ENCODE peak calls at places on chromosome 11, in ten cellular contexts. W is M059J; Z is Calu3; V is HTR-8/SVneo; H is uterus; Q is activated naive CD8-positive, alpha-beta T cell treated with anti-CD3 and anti-CD28 coated beads, Interleukin-2, amount 50 U/mL, for 24 hours; G is stimulated activated naive CD8-positive, alpha-beta T cell treated with anti-CD3 and anti-CD28 coated beads, Interleukin-15, amount 100 ng/mL, for 72 hours; R is AG04450; O is pons; P is activated CD4-positive, alpha-beta T cell treated with anti-CD3 and anti-CD28 coated beads, Interleukin-2, amount 50 U/mL, for 24 hours. T is an unnamed sample.

GRCh38 chr11:69475141-69475865 is 6.2 kb upstream of the LINC01488 start:
- DNase-seq in Q (no peak), P (no peak), V (no peak), W (no peak), R (no peak), H (no peak), O (no peak), Z (no peak), G (no peak), T (no peak)

GRCh38 chr11:125932301-125932700 is 13.5 kb upstream of the VSIG10L2 start:
- DNase-seq in Q (no peak), W (no peak), O (no peak), H (no peak), Z (no peak), P (no peak), V (no peak), G (no peak), R (no peak), T (no peak)

GRCh38 chr11:40132881-40133280 is 1326.6 kb downstream of the LRRC4C start:
- DNase-seq in W (no peak), P (no peak), V (no peak), Q (no peak), R (no peak), G (no peak), H (no peak), Z (no peak), O (no peak), T (no peak)

GRCh38 chr11:3831378-3832239 is 9.2 kb downstream of the RHOG start:
- DNase-seq in Z (no peak), G (no peak), V (no peak), R (no peak), W (no peak), Q (no peak), O (no peak), P (no peak), H (no peak), T (no peak)

GRCh38 chr11:119854521-119854920 is 125.5 kb upstream of the NECTIN1 start:
- DNase-seq in H (no peak), V (no peak), Z (no peak), O (no peak), P (no peak), G (no peak), R (no peak), W (peak), Q (no peak), T (no peak)

GRCh38 chr11:119615003-119615878 is 113.8 kb downstream of the NECTIN1 start:
- DNase-seq in Z (peak), V (peak), P (no peak), Q (no peak), R (peak), H (no peak), O (peak), W (peak), G (no peak), T (no peak)

GRCh38 chr11:106681435-106681834 is 336.8 kb downstream of the GUCY1A2 start:
- DNase-seq in Q (no peak), P (no peak), G (no peak), V (no peak), W (no peak), O (no peak), Z (no peak), R (no peak), H (no peak), T (no peak)

GRCh38 chr11:130849215-130849568 is 67.1 kb downstream of the SNX19 start:
- DNase-seq in H (no peak), Q (no peak), Z (no peak), W (peak), G (no peak), P (no peak), R (no peak), V (no peak), O (no peak), T (no peak)

GRCh38 chr11:127693686-127694085 is 693.1 kb upstream of the KIRREL3 start:
- DNase-seq in G (no peak), Z (no peak), H (no peak), R (no peak), P (no peak), Q (no peak), W (no peak), V (no peak), O (no peak), T (no peak)

GRCh38 chr11:128720522-128720985 is 26.7 kb downstream of the FLI1 start:
- DNase-seq in Z (no peak), P (peak), H (no peak), V (no peak), Q (no peak), O (no peak), G (no peak), W (no peak), R (no peak), T (no peak)

GRCh38 chr11:120645639-120646038 is 134.1 kb downstream of the GRIK4 start:
- DNase-seq in Q (no peak), G (no peak), W (no peak), R (no peak), H (no peak), Z (no peak), V (no peak), P (no peak), O (no peak), T (no peak)

GRCh38 chr11:111081021-111081511 is 164.5 kb upstream of the POU2AF2 start:
- DNase-seq in G (no peak), P (no peak), R (no peak), V (no peak), Q (no peak), H (no peak), Z (no peak), O (peak), W (no peak), T (no peak)

GRCh38 chr11:117239295-117239694 is 6.8 kb downstream of the RNF214 start:
- DNase-seq in V (peak), G (no peak), O (peak), Z (no peak), P (no peak), H (no peak), R (peak), W (peak), Q (no peak), T (peak)

GRCh38 chr11:41895106-41895505 is 435.7 kb upstream of the LRRC4C start:
- DNase-seq in W (no peak), O (no peak), V (no peak), H (no peak), Z (no peak), Q (no peak), R (no peak), P (no peak), G (no peak), T (no peak)

GRCh38 chr11:99614353-99614752 is 593.6 kb downstream of the CNTN5 start:
- DNase-seq in G (no peak), W (peak), V (no peak), P (no peak), H (no peak), Z (no peak), R (no peak), O (no peak), Q (no peak), T (no peak)

GRCh38 chr11:11250470-11250869 is 102.6 kb downstream of the CSNK2A3 start:
- DNase-seq in V (no peak), P (no peak), Z (no peak), G (no peak), O (no peak), H (no peak), W (no peak), R (no peak), Q (no peak), T (no peak)